ENCODE peak calls at places on chromosomes 16 and 17, in six cellular contexts. One of them, this sample, is unnamed.

GRCh38 chr16:10171225-10171624 is 11.0 kb downstream of the GRIN2A start:
- DNase-seq in mesendoderm: no peak
- DNase-seq in HEK293T: no peak
- DNase-seq in M059J: no peak
- DNase-seq in CD4-positive, alpha-beta T cell: no peak
- DNase-seq in stimulated activated CD4-positive, alpha-beta T cell treated with anti-CD3 and anti-CD28 coated beads, Interleukin-15, amount 100 ng/mL, for 1 hour: no peak
- DNase-seq in this sample: no peak

GRCh38 chr16:22427556-22427955 is 53.1 kb upstream of the CDR2 start:
- DNase-seq in HEK293T: no peak
- DNase-seq in stimulated activated CD4-positive, alpha-beta T cell treated with anti-CD3 and anti-CD28 coated beads, Interleukin-15, amount 100 ng/mL, for 1 hour: no peak
- DNase-seq in CD4-positive, alpha-beta T cell: no peak
- DNase-seq in M059J: no peak
- DNase-seq in mesendoderm: no peak
- DNase-seq in this sample: no peak

GRCh38 chr17:3588104-3588503 is 21.1 kb downstream of the TRPV1 start:
- DNase-seq in CD4-positive, alpha-beta T cell: no peak
- DNase-seq in HEK293T: no peak
- DNase-seq in stimulated activated CD4-positive, alpha-beta T cell treated with anti-CD3 and anti-CD28 coated beads, Interleukin-15, amount 100 ng/mL, for 1 hour: no peak
- DNase-seq in M059J: no peak
- DNase-seq in mesendoderm: no peak
- DNase-seq in this sample: no peak

GRCh38 chr17:784143-784542 is 2.0 kb downstream of the MRM3 start:
- DNase-seq in CD4-positive, alpha-beta T cell: no peak
- DNase-seq in stimulated activated CD4-positive, alpha-beta T cell treated with anti-CD3 and anti-CD28 coated beads, Interleukin-15, amount 100 ng/mL, for 1 hour: no peak
- DNase-seq in mesendoderm: no peak
- DNase-seq in M059J: no peak
- DNase-seq in HEK293T: no peak
- DNase-seq in this sample: no peak

GRCh38 chr17:63983326-63983725 is 10.6 kb upstream of the SCN4A start:
- DNase-seq in stimulated activated CD4-positive, alpha-beta T cell treated with anti-CD3 and anti-CD28 coated beads, Interleukin-15, amount 100 ng/mL, for 1 hour: no peak
- DNase-seq in HEK293T: no peak
- DNase-seq in mesendoderm: no peak
- DNase-seq in M059J: no peak
- DNase-seq in CD4-positive, alpha-beta T cell: no peak
- DNase-seq in this sample: no peak

GRCh38 chr16:24993722-24994686 is 21.2 kb downstream of the ARHGAP17 start:
- DNase-seq in stimulated activated CD4-positive, alpha-beta T cell treated with anti-CD3 and anti-CD28 coated beads, Interleukin-15, amount 100 ng/mL, for 1 hour: no peak
- DNase-seq in M059J: peak; percentile 96
- DNase-seq in mesendoderm: peak; percentile 24
- DNase-seq in CD4-positive, alpha-beta T cell: no peak
- DNase-seq in HEK293T: no peak
- DNase-seq in this sample: no peak

GRCh38 chr17:50466371-50467113 is 2.1 kb downstream of the CHAD start:
- DNase-seq in mesendoderm: no peak
- DNase-seq in stimulated activated CD4-positive, alpha-beta T cell treated with anti-CD3 and anti-CD28 coated beads, Interleukin-15, amount 100 ng/mL, for 1 hour: no peak
- DNase-seq in CD4-positive, alpha-beta T cell: no peak
- DNase-seq in HEK293T: no peak
- DNase-seq in M059J: no peak
- DNase-seq in this sample: no peak

GRCh38 chr17:13352747-13353415 is 248.8 kb downstream of the HS3ST3A1 start:
- DNase-seq in CD4-positive, alpha-beta T cell: no peak
- DNase-seq in M059J: no peak
- DNase-seq in HEK293T: no peak
- DNase-seq in stimulated activated CD4-positive, alpha-beta T cell treated with anti-CD3 and anti-CD28 coated beads, Interleukin-15, amount 100 ng/mL, for 1 hour: no peak
- DNase-seq in mesendoderm: no peak
- DNase-seq in this sample: no peak

GRCh38 chr16:4339909-4340308 is 11.2 kb downstream of the PAM16 start:
- DNase-seq in stimulated activated CD4-positive, alpha-beta T cell treated with anti-CD3 and anti-CD28 coated beads, Interleukin-15, amount 100 ng/mL, for 1 hour: no peak
- DNase-seq in M059J: no peak
- DNase-seq in CD4-positive, alpha-beta T cell: no peak
- DNase-seq in mesendoderm: no peak
- DNase-seq in HEK293T: no peak
- DNase-seq in this sample: no peak

GRCh38 chr17:65314212-65314611 is 177.0 kb downstream of the RGS9 start:
- DNase-seq in stimulated activated CD4-positive, alpha-beta T cell treated with anti-CD3 and anti-CD28 coated beads, Interleukin-15, amount 100 ng/mL, for 1 hour: no peak
- DNase-seq in CD4-positive, alpha-beta T cell: no peak
- DNase-seq in M059J: no peak
- DNase-seq in mesendoderm: no peak
- DNase-seq in HEK293T: no peak
- DNase-seq in this sample: no peak

GRCh38 chr16:88619859-88620655 is 18.3 kb upstream of the IL17C start:
- DNase-seq in M059J: peak; percentile 74
- DNase-seq in HEK293T: no peak
- DNase-seq in mesendoderm: no peak
- DNase-seq in stimulated activated CD4-positive, alpha-beta T cell treated with anti-CD3 and anti-CD28 coated beads, Interleukin-15, amount 100 ng/mL, for 1 hour: peak; percentile 32
- DNase-seq in CD4-positive, alpha-beta T cell: peak; percentile 59
- DNase-seq in this sample: peak; percentile 68

This sample was measured in T-helper 9 cell.